ENCODE peak calls at places on chromosomes 5 and 9, in ten cellular contexts. J, T, A, E, S, P, M, L, I and F are unnamed samples.

GRCh38 chr5:130762031-130762430 is 403.0 kb downstream of the HINT1 start:
- DNase-seq in S (no peak), A (no peak), E (no peak), J (no peak), L (no peak), P (no peak), I (no peak), T (no peak), M (no peak), F (no peak)

GRCh38 chr5:123582570-123583293 is 70.8 kb downstream of the CSNK1G3 start:
- DNase-seq in A (no peak), T (no peak), L (peak), P (no peak), S (no peak), J (no peak), M (no peak), I (no peak), E (no peak), F (no peak)

GRCh38 chr5:54902817-54903473 is 82.4 kb downstream of the ESM1 start:
- DNase-seq in L (no peak), A (peak), T (peak), S (no peak), J (no peak), P (peak), E (no peak), M (no peak), I (no peak), F (no peak)

GRCh38 chr9:137487454-137488329 is 28.6 kb upstream of the NSMF start:
- DNase-seq in L (no peak), E (peak), S (no peak), A (no peak), T (no peak), J (no peak), I (peak), M (no peak), P (peak), F (peak)

GRCh38 chr5:141513627-141514329 is 24.9 kb downstream of the PCDHGC5 start:
- DNase-seq in S (no peak), J (peak), M (peak), E (peak), I (no peak), L (peak), P (peak), T (peak), A (peak), F (peak)

GRCh38 chr9:110389148-110389783 is 51.6 kb upstream of the TXNDC8 start:
- DNase-seq in S (no peak), T (no peak), J (no peak), A (no peak), I (no peak), P (no peak), E (no peak), L (no peak), M (no peak), F (no peak)

GRCh38 chr9:72396247-72397091 is 31.5 kb upstream of the ZFAND5 start:
- DNase-seq in M (no peak), S (no peak), A (peak), P (no peak), E (peak), L (no peak), T (no peak), I (no peak), J (no peak), F (no peak)

GRCh38 chr5:31194892-31195291 is 1.4 kb downstream of the CDH6 start:
- DNase-seq in S (no peak), E (no peak), L (no peak), T (no peak), A (no peak), I (no peak), M (no peak), P (no peak), J (no peak), F (no peak)

GRCh38 chr5:50923768-50924113 is 257.3 kb downstream of the PARP8 start:
- DNase-seq in A (no peak), L (no peak), E (no peak), J (no peak), I (no peak), T (no peak), S (no peak), P (no peak), M (no peak), F (no peak)

GRCh38 chr9:5869315-5870019 is 21.2 kb upstream of the MLANA start:
- DNase-seq in L (peak), P (no peak), I (no peak), T (peak), A (no peak), M (no peak), E (no peak), J (no peak), S (peak), F (no peak)

GRCh38 chr5:141560141-141560540 is 58.7 kb downstream of the DIAPH1 start:
- DNase-seq in P (peak), A (no peak), E (peak), J (no peak), T (no peak), I (peak), M (no peak), S (no peak), L (no peak), F (peak)

GRCh38 chr9:124574944-124575343 is 67.7 kb upstream of the NR5A1 start:
- DNase-seq in I (no peak), J (no peak), L (no peak), A (peak), M (no peak), T (no peak), P (no peak), S (no peak), E (no peak), F (no peak)

GRCh38 chr5:69416180-69416579 is 1.3 kb downstream of the MARVELD2 start:
- DNase-seq in T (no peak), S (no peak), I (peak), M (no peak), P (no peak), A (no peak), J (no peak), E (no peak), L (peak), F (no peak)

GRCh38 chr9:14778565-14778964 is 56.0 kb upstream of the CER1 start:
- DNase-seq in M (no peak), I (no peak), A (no peak), L (no peak), P (no peak), T (no peak), S (no peak), E (no peak), J (no peak), F (no peak)

GRCh38 chr5:144812770-144813169 is 642.1 kb downstream of the KCTD16 start:
- DNase-seq in L (no peak), E (no peak), A (peak), J (no peak), I (no peak), P (no peak), M (peak), T (no peak), S (no peak), F (no peak)

GRCh38 chr5:80781356-80781755 is 126.6 kb upstream of the DHFR start:
- DNase-seq in J (no peak), S (no peak), L (no peak), E (no peak), A (peak), I (no peak), T (no peak), M (no peak), P (no peak), F (no peak)

GRCh38 chr5:149776376-149777305 is 46.5 kb downstream of the PPARGC1B start:
- DNase-seq in J (no peak), P (no peak), S (no peak), A (no peak), L (no peak), I (no peak), T (no peak), E (peak), M (no peak), F (peak)

GRCh38 chr5:168706655-168707069 is 127.5 kb upstream of the PANK3 start:
- DNase-seq in I (peak), M (no peak), T (peak), P (no peak), E (peak), L (peak), J (no peak), A (peak), S (no peak), F (peak)

GRCh38 chr5:179765400-179765799 is 28.4 kb upstream of the LTC4S start:
- DNase-seq in S (no peak), A (peak), M (no peak), E (no peak), I (no peak), L (no peak), P (no peak), J (no peak), T (no peak), F (no peak)

GRCh38 chr5:73233461-73234151 is 60.6 kb downstream of the TMEM174 start:
- DNase-seq in T (no peak), I (no peak), S (no peak), A (no peak), J (no peak), L (peak), M (no peak), E (no peak), P (no peak), F (no peak)

GRCh38 chr9:88998911-88999310 is 7.6 kb downstream of the S1PR3 start:
- DNase-seq in S (no peak), E (no peak), P (no peak), J (no peak), T (peak), M (no peak), A (no peak), L (no peak), I (no peak), F (no peak)

GRCh38 chr5:93236807-93237421 is 344.1 kb downstream of the NR2F1-AS1 start:
- DNase-seq in S (no peak), J (no peak), T (no peak), L (no peak), M (no peak), P (no peak), E (no peak), I (no peak), A (peak), F (no peak)

GRCh38 chr5:142779163-142779562 is 9.0 kb downstream of the ARHGAP26 start:
- DNase-seq in I (no peak), P (no peak), M (no peak), J (no peak), S (no peak), E (peak), L (peak), T (no peak), A (peak), F (no peak)

GRCh38 chr5:43411489-43411888 is 702 bp downstream of the CCL28 start:
- DNase-seq in I (no peak), P (no peak), J (no peak), S (no peak), L (no peak), T (no peak), A (no peak), M (no peak), E (no peak), F (no peak)

GRCh38 chr5:75245023-75245422 is 8.3 kb upstream of the ANKRD31 start:
- DNase-seq in T (no peak), J (no peak), A (no peak), L (no peak), I (no peak), M (no peak), S (no peak), E (no peak), P (no peak), F (no peak)

GRCh38 chr5:111694183-111694582 is 62.8 kb downstream of the NREP start:
- DNase-seq in I (no peak), S (no peak), E (no peak), A (peak), T (no peak), P (no peak), M (no peak), J (no peak), L (no peak), F (no peak)

GRCh38 chr9:37197158-37198033 is 77.0 kb downstream of the ZCCHC7 start:
- DNase-seq in A (no peak), L (peak), P (peak), S (no peak), E (no peak), I (no peak), J (no peak), M (no peak), T (no peak), F (no peak)

GRCh38 chr5:1105350-1106265 is 6.3 kb downstream of the SLC12A7 start:
- DNase-seq in L (no peak), I (no peak), S (no peak), J (no peak), A (no peak), M (no peak), P (no peak), E (no peak), T (peak), F (no peak)

GRCh38 chr9:74846771-74847170 is 41.0 kb downstream of the TRPM6 start:
- DNase-seq in M (no peak), S (no peak), J (no peak), I (no peak), T (no peak), E (no peak), A (no peak), P (no peak), L (no peak), F (no peak)

GRCh38 chr5:127870914-127871313 is 167.7 kb downstream of the CCDC192 start:
- DNase-seq in P (no peak), I (no peak), S (no peak), J (no peak), A (no peak), L (peak), T (no peak), M (peak), E (no peak), F (peak)

GRCh38 chr9:32550046-32550608 is 2.0 kb upstream of the SMIM27 start:
- DNase-seq in L (peak), J (no peak), S (no peak), T (no peak), M (no peak), E (peak), A (peak), I (no peak), P (no peak), F (peak)

GRCh38 chr5:42595597-42595996 is 161.0 kb upstream of the CCDC152 start:
- DNase-seq in J (no peak), E (no peak), M (no peak), S (no peak), I (no peak), L (no peak), T (no peak), P (no peak), A (no peak), F (no peak)

GRCh38 chr5:42807722-42808447 is 3.8 kb downstream of the SELENOP start:
- DNase-seq in A (no peak), P (no peak), E (no peak), I (no peak), L (no peak), J (no peak), T (no peak), S (no peak), M (no peak), F (peak)

GRCh38 chr5:173020154-173020581 is 36.0 kb upstream of the CREBRF start:
- DNase-seq in E (no peak), J (no peak), I (no peak), A (no peak), M (no peak), L (no peak), P (no peak), T (no peak), S (no peak), F (no peak)